ENCODE peak calls at places on chromosomes 12 and 14, in five cellular contexts. P is H1, A is HCT116, Z is ovary, H is upper lobe of right lung. R is an unnamed sample. For H3K36me3, the result is how much of the 10 kb centered on the place peaks cover.

GRCh38 chr12:55933158-55933798 is 2.3 kb downstream of the DGKA start:
- DNase-seq in H (no peak), P (no peak), A (peak), Z (no peak), R (no peak)

GRCh38 chr12:18296201-18296908 is 35.0 kb downstream of the PIK3C2G start:
- DNase-seq in P (no peak), A (no peak), Z (no peak), H (no peak), R (no peak)

GRCh38 chr12:97650242-97650641 is 187.6 kb downstream of the RMST start:
- DNase-seq in P (no peak), H (no peak), Z (no peak), A (no peak), R (no peak)

GRCh38 chr12:64186789-64187188 is 35.3 kb downstream of the KICS2 start:
- DNase-seq in A (no peak), P (no peak), H (no peak), Z (no peak), R (no peak)

GRCh38 chr14:74126315-74126714 is 41.6 kb downstream of the LIN52 start:
- DNase-seq in H (no peak), P (no peak), Z (no peak), A (no peak), R (no peak)

GRCh38 chr14:94517248-94517640 is 8.0 kb upstream of the SERPINA12 start:
- DNase-seq in A (no peak), P (no peak), Z (no peak), H (no peak), R (no peak)

GRCh38 chr14:89365071-89365801 is 51.8 kb downstream of the FOXN3 start:
- DNase-seq in A (no peak), P (no peak), H (no peak), Z (no peak), R (no peak)

GRCh38 chr14:72634910-72635647 is 258.8 kb downstream of the DPF3 start:
- DNase-seq in H (no peak), A (no peak), P (no peak), Z (no peak), R (no peak)

GRCh38 chr12:75724913-75725312 is 213.5 kb upstream of the KRR1 start:
- DNase-seq in A (peak), Z (no peak), H (no peak), P (no peak), R (peak)

GRCh38 chr14:98507269-98507668 is 764.7 kb downstream of the BCL11B start:
- DNase-seq in H (no peak), Z (no peak), P (no peak), A (no peak), R (no peak)

GRCh38 chr12:131119936-131120335 is 166.2 kb downstream of the ADGRD1 start:
- DNase-seq in P (no peak), Z (peak), A (no peak), H (no peak), R (no peak)

GRCh38 chr12:117048585-117048904 is 50.7 kb downstream of the TESC start:
- DNase-seq in Z (no peak), A (no peak), P (no peak), H (no peak), R (no peak)

GRCh38 chr12:54657048-54657696 is 9.0 kb upstream of the DCD start:
- DNase-seq in A (no peak), P (no peak), Z (no peak), H (no peak), R (no peak)

GRCh38 chr12:42475055-42475454 is 114.5 kb downstream of the PRICKLE1 start:
- DNase-seq in Z (no peak), H (no peak), A (no peak), P (no peak), R (no peak)

GRCh38 chr12:53623986-53624385 is 2.2 kb downstream of the ATF7 start:
- DNase-seq in H (no peak), Z (peak), A (no peak), P (no peak), R (no peak)

GRCh38 chr12:108611884-108612415 is 14.1 kb upstream of the TMEM119 start:
- DNase-seq in P (peak), A (peak), H (no peak), Z (no peak), R (peak)

GRCh38 chr14:101966742-101967141 is 2.4 kb downstream of the DYNC1H1 start:
- DNase-seq in A (no peak), Z (no peak), P (no peak), H (no peak), R (no peak)

GRCh38 chr12:91413591-91413990 is 231.0 kb upstream of the DCN start:
- DNase-seq in Z (no peak), P (no peak), H (no peak), A (peak), R (no peak)

GRCh38 chr12:105167346-105167745 is 59.8 kb downstream of the WASHC4 start:
- DNase-seq in Z (no peak), H (no peak), P (no peak), A (no peak), R (no peak)

GRCh38 chr12:105170139-105170538 is 62.6 kb downstream of the WASHC4 start:
- DNase-seq in P (no peak), H (no peak), Z (no peak), A (no peak), R (no peak)

GRCh38 chr12:105168006-105168405 is 60.5 kb downstream of the WASHC4 start:
- DNase-seq in H (no peak), P (no peak), A (no peak), Z (no peak), R (no peak)

GRCh38 chr12:105164068-105164467 is 56.5 kb downstream of the WASHC4 start:
- DNase-seq in Z (no peak), H (no peak), A (no peak), P (no peak), R (no peak)

DNA sequence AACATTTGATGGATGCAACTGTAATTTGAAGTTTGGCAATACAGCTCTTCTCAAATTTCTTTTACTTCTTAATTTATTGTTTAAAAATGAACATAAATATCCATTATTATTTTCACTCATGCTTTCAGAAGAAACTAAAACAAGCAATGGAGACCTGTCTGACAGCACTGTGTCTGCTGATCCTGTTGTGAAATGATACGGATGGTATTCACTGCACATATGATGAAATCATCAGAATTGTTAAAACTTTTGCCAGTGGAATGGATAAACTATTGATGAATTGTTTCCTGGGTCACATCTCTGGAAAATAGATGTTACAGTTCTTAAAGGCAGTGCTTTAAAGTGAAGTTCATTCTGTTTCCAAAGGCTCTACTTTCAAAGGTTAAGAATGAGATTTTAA is 59.2 kb downstream of the WASHC4 start:
- DNase-seq in H (no peak), Z (no peak), P (no peak), A (no peak), R (no peak)
- H3K36me3 ChIP-seq in H (half or more), Z (under half), P (half or more), A (under half), R (under half)

GRCh38 chr12:72031066-72031465 is 92.4 kb downstream of the TPH2 start:
- DNase-seq in P (no peak), A (no peak), Z (no peak), H (no peak), R (no peak)

GRCh38 chr12:72035625-72036024 is 97.0 kb downstream of the TPH2 start:
- DNase-seq in P (peak), A (no peak), H (no peak), Z (no peak), R (peak)

DNA sequence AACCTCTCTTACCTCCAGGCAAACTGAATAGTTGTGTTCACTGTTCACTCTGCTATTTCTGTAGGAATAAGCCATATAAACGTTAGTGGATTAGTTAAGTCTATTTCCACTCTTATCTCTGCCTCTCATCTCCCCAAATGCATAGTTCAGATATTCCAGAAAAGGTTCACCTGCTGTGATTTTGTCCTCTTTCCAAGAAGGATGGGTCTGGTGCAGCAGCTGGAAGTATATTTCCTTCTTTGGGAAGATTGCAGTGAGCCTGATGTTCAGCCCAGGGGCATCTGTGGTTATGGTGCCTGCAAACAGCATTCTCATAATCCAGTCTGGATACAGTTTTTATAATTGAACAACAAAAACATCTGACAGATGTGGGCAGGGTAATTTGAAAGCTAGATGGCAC is 97.7 kb downstream of the TPH2 start:
- DNase-seq in P (no peak), Z (no peak), A (no peak), H (no peak), R (no peak)
- H3K27ac ChIP-seq in P (no peak), Z (no peak), A (no peak), H (no peak), R (no peak)

DNA sequence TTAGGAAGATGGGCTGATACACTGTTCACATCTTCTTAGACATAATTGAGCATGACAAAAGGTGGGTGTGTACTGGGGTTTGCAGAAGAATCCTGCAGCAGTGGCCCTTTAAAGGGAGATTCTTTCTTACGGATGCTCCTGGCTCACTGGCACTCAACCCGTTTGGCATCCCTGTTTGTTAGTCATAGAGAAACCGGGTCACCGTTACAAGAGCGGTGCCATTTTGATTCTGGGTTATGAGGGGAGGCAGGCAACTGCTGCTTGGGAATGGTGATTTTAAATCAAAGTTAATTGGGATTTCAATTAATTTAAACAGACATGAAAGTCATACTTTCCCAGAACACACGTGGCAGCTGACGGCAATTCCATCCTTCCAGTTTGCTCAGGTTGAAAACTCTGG is 245.8 kb downstream of the AACS start:
- DNase-seq in H (no peak), P (no peak), A (no peak), Z (no peak), R (no peak)
- TF ChIP-seq CTCF in H (no peak), P (no peak), A (no peak), Z (no peak), R (no peak)

GRCh38 chr14:67800743-67801142 is 15.6 kb downstream of the ZFYVE26 start:
- DNase-seq in P (no peak), H (no peak), Z (no peak), A (no peak), R (no peak)
- H3K36me3 ChIP-seq in P (half or more), H (half or more), Z (under half), A (under half), R (half or more)

DNA sequence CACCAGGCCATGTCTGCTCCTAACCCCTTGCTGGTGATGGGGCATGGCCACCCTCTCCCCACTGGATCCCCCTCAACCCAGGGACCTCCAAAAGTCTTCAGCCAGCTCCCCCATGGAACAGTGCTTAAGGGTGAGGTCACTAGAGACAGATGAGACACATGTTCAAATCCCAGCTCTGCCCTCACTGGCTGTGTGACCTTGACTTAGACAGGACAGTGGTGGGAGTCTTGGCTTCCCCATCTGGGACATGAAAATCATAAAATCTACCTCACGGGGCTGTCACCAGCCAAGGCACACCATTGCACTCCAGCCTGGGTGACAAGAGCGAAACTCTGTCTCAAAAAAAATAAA is 10.9 kb downstream of the RHOF start:
- DNase-seq in P (no peak), A (no peak), Z (no peak), H (no peak), R (no peak)
- H3K27ac ChIP-seq in P (no peak), A (peak), Z (no peak), H (peak), R (peak)

GRCh38 chr12:3207858-3208257 is 130.7 kb downstream of the TSPAN9 start:
- DNase-seq in P (no peak), Z (no peak), A (peak), H (no peak), R (peak)
- TF ChIP-seq CTCF in P (peak), Z (no peak), A (peak), H (no peak), R (peak)

DNA sequence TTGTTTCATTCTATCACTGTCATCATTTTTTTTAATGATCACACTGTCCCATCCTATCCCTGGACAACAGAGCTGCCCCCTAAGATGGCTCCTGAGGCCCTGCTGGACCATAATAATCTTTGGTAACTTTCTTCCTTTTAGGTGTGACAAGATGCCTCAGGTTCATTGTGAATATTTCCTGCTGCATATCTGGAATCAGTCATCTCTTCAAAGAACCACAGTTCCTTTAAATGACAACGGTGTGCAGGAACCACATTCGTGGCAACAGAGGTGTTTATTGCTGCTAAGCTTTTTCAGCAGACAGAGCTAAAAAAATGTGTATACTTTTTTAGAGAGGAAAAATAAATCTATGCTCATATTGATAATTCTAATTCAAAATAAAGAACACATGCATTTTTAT is 312.9 kb downstream of the MED13L start:
- DNase-seq in P (no peak), Z (no peak), H (no peak), A (no peak), R (no peak)
- H3K36me3 ChIP-seq in P (half or more), Z (under half), H (half or more), A (half or more), R (under half)